ENCODE peak calls at places on chromosome 6, in ten cellular contexts. Z, H, F, U, V, O, C, E, D and A are unnamed samples.

GRCh38 chr6:158467923-158468322 is 92.0 kb upstream of the TMEM181 start:
- DNase-seq in Z (no peak), H (no peak), F (no peak), U (no peak), V (no peak), O (no peak), C (no peak), E (no peak), D (no peak), A (no peak)

GRCh38 chr6:42711930-42712329 is 10.5 kb downstream of the PRPH2 start:
- DNase-seq in Z (no peak), H (no peak), F (no peak), U (no peak), V (no peak), O (no peak), C (no peak), E (no peak), D (no peak), A (no peak)

GRCh38 chr6:13754644-13755043 is 43.0 kb upstream of the RANBP9 start:
- DNase-seq in Z (no peak), H (no peak), F (no peak), U (no peak), V (no peak), O (no peak), C (no peak), E (no peak), D (no peak), A (no peak)

GRCh38 chr6:33419580-33420492 is at the start of gene SYNGAP1:
- DNase-seq in Z (peak), H (no peak), F (no peak), U (peak), V (no peak), O (peak), C (no peak), E (no peak), D (no peak), A (no peak)

GRCh38 chr6:54288476-54288875 is 19.8 kb upstream of the TINAG start:
- DNase-seq in Z (peak), H (no peak), F (no peak), U (no peak), V (no peak), O (no peak), C (no peak), E (no peak), D (no peak), A (no peak)

GRCh38 chr6:129882510-129883023 is 21.5 kb upstream of the TMEM244 start:
- DNase-seq in Z (no peak), H (no peak), F (no peak), U (no peak), V (no peak), O (no peak), C (no peak), E (no peak), D (peak), A (no peak)

GRCh38 chr6:164845773-164846172 is 463.6 kb downstream of the C6orf118 start:
- DNase-seq in Z (no peak), H (no peak), F (no peak), U (no peak), V (no peak), O (no peak), C (no peak), E (no peak), D (no peak), A (no peak)

GRCh38 chr6:41706876-41707564 is 28.4 kb downstream of the TFEB start:
- DNase-seq in Z (no peak), H (no peak), F (no peak), U (peak), V (peak), O (peak), C (no peak), E (peak), D (no peak), A (no peak)

GRCh38 chr6:112298816-112299281 is 44.5 kb upstream of the LAMA4 start:
- DNase-seq in Z (peak), H (no peak), F (no peak), U (no peak), V (no peak), O (peak), C (peak), E (peak), D (no peak), A (no peak)

GRCh38 chr6:132902866-132903265 is 88.5 kb downstream of the RPS12 start:
- DNase-seq in Z (no peak), H (no peak), F (no peak), U (no peak), V (no peak), O (no peak), C (no peak), E (no peak), D (no peak), A (no peak)

GRCh38 chr6:30689985-30690384 is 799 bp downstream of the NRM start:
- DNase-seq in Z (no peak), H (no peak), F (no peak), U (no peak), V (no peak), O (no peak), C (no peak), E (no peak), D (no peak), A (no peak)

GRCh38 chr6:15539722-15540270 is 123.0 kb downstream of the DTNBP1 start:
- DNase-seq in Z (no peak), H (no peak), F (no peak), U (no peak), V (no peak), O (no peak), C (no peak), E (no peak), D (no peak), A (no peak)

GRCh38 chr6:53834134-53834533 is 39.3 kb downstream of the LRRC1 start:
- DNase-seq in Z (no peak), H (no peak), F (no peak), U (no peak), V (peak), O (no peak), C (no peak), E (no peak), D (no peak), A (no peak)

GRCh38 chr6:108760158-108761050 is 87.8 kb upstream of the ARMC2 start:
- DNase-seq in Z (peak), H (no peak), F (no peak), U (no peak), V (no peak), O (no peak), C (no peak), E (no peak), D (no peak), A (no peak)

GRCh38 chr6:166005401-166005845 is 162.2 kb downstream of the TBXT start:
- DNase-seq in Z (no peak), H (no peak), F (peak), U (peak), V (peak), O (no peak), C (peak), E (peak), D (no peak), A (no peak)

GRCh38 chr6:51049983-51050877 is 231.6 kb downstream of the TFAP2B start:
- DNase-seq in Z (peak), H (no peak), F (no peak), U (no peak), V (no peak), O (peak), C (no peak), E (no peak), D (no peak), A (no peak)